ENCODE peak calls at places on chromosomes 13 and 19, in eight cellular contexts. H is PC-3, O is OCI-LY7, G is GM23248, B is HCT116, C is neural progenitor cell, L is SK-N-SH, S is GM23338. M is an unnamed sample.

GRCh38 chr19:36605839-36606478 is 846 bp downstream of the ZNF382 start:
- DNase-seq in H (no peak), L (no peak), G (no peak), S (no peak), B (no peak), O (no peak), C (no peak), M (no peak)

GRCh38 chr13:85247780-85248179 is 551.4 kb downstream of the SLITRK6 start:
- DNase-seq in S (no peak), O (no peak), C (no peak), G (no peak), B (no peak), L (no peak), H (no peak), M (no peak)

GRCh38 chr19:19866599-19867248 is 1.0 kb downstream of the ZNF253 start:
- DNase-seq in B (no peak), H (no peak), C (peak; percentile 83), S (peak; percentile 95), L (peak; percentile 52), G (peak; percentile 20), O (peak; percentile 84), M (peak; percentile 43)

GRCh38 chr19:6677924-6678689 is 8.1 kb upstream of the TNFSF14 start:
- DNase-seq in G (peak; percentile 20), C (peak; percentile 67), L (peak; percentile 44), H (no peak), S (peak; percentile 84), O (no peak), B (no peak), M (peak; percentile 35)

GRCh38 chr19:35090160-35090794 is 25.3 kb upstream of the FXYD3 start:
- DNase-seq in C (peak; percentile 78), S (peak; percentile 93), O (peak; percentile 84), G (peak; percentile 73), L (peak; percentile 90), B (peak; percentile 48), H (peak; percentile 75), M (peak; percentile 81)

GRCh38 chr19:38034153-38034835 is 127.3 kb downstream of the SIPA1L3 start:
- DNase-seq in O (peak; percentile 70), C (no peak), H (no peak), B (no peak), S (no peak), L (no peak), G (peak; percentile 40), M (no peak)

GRCh38 chr13:35210234-35210633 is 266.3 kb downstream of the MAB21L1 start:
- DNase-seq in S (no peak), C (no peak), O (no peak), B (no peak), G (peak; percentile 38), H (peak; percentile 11), L (peak; percentile 3), M (no peak)

GRCh38 chr19:33879818-33880575 is 83.3 kb downstream of the KCTD15 start:
- DNase-seq in H (no peak), O (no peak), B (no peak), S (no peak), G (no peak), L (peak; percentile 80), C (no peak), M (no peak)

GRCh38 chr13:40565282-40566148 is 100.9 kb downstream of the FOXO1 start:
- DNase-seq in H (no peak), B (no peak), S (no peak), L (no peak), O (no peak), C (no peak), G (peak; percentile 7), M (no peak)

GRCh38 chr19:56732974-56733373 is 61.4 kb upstream of the ZNF835 start:
- DNase-seq in O (no peak), S (no peak), B (no peak), G (no peak), H (peak; percentile 9), L (no peak), C (no peak), M (no peak)

GRCh38 chr13:69585656-69586055 is 522.0 kb upstream of the ATXN8OS start:
- DNase-seq in C (no peak), S (peak; percentile 15), H (peak; percentile 22), G (no peak), O (no peak), L (no peak), B (no peak), M (no peak)

GRCh38 chr19:38686530-38686888 is 39.1 kb downstream of the ACTN4 start:
- DNase-seq in C (no peak), H (no peak), B (no peak), G (no peak), O (no peak), S (no peak), L (no peak), M (no peak)

GRCh38 chr13:92574499-92574898 is 652.1 kb upstream of the GPC6 start:
- DNase-seq in G (no peak), S (no peak), C (no peak), L (no peak), O (no peak), B (no peak), H (no peak), M (no peak)

GRCh38 chr13:93496985-93497673 is 270.5 kb downstream of the GPC6 start:
- DNase-seq in O (no peak), L (peak; percentile 77), G (peak; percentile 16), C (peak; percentile 11), S (no peak), B (no peak), H (no peak), M (peak; percentile 40)

GRCh38 chr19:1445932-1446712 is 3.8 kb upstream of the APC2 start:
- DNase-seq in C (peak; percentile 87), H (peak; percentile 37), O (no peak), G (no peak), B (no peak), S (peak; percentile 75), L (peak; percentile 99), M (peak; percentile 79)

GRCh38 chr13:89457977-89458376 is 1786.8 kb downstream of the SLITRK5 start:
- DNase-seq in H (peak; percentile 67), O (no peak), C (no peak), G (peak; percentile 32), L (no peak), B (no peak), S (no peak), M (peak; percentile 10)

GRCh38 chr13:102846261-102847015 is 606 bp downstream of the ERCC5 start:
- DNase-seq in H (peak; percentile 34), O (peak; percentile 69), L (peak; percentile 41), C (peak; percentile 33), G (peak; percentile 79), B (peak; percentile 8), S (peak; percentile 36), M (peak; percentile 55)

GRCh38 chr19:16457195-16457953 is 14.4 kb downstream of the EPS15L1 start:
- DNase-seq in L (peak; percentile 87), G (peak; percentile 60), B (no peak), H (peak; percentile 5), C (peak; percentile 23), O (no peak), S (peak; percentile 47), M (no peak)

GRCh38 chr19:31185261-31185660 is 164.0 kb downstream of the TSHZ3 start:
- DNase-seq in O (no peak), G (no peak), S (peak; percentile 8), L (no peak), B (no peak), C (peak; percentile 9), H (no peak), M (no peak)
- TF ChIP-seq EZH2phosphoT487 in O (no peak), G (no peak), S (no peak), L (no peak), B (no peak), C (no peak), H (no peak), M (no peak)

GRCh38 chr13:44174769-44175425 is 198.7 kb upstream of the SERP2 start:
- DNase-seq in S (no peak), O (no peak), L (no peak), G (peak; percentile 74), C (no peak), B (no peak), H (no peak), M (peak; percentile 61)
- TF ChIP-seq EZH2phosphoT487 in S (no peak), O (no peak), L (no peak), G (no peak), C (no peak), B (no peak), H (no peak), M (no peak)

GRCh38 chr19:52778811-52779210 is 7.8 kb downstream of the ZNF600 start:
- DNase-seq in O (no peak), C (no peak), S (no peak), G (peak; percentile 8), H (no peak), L (no peak), B (no peak), M (no peak)
- TF ChIP-seq EZH2phosphoT487 in O (no peak), C (no peak), S (no peak), G (no peak), H (no peak), L (no peak), B (no peak), M (no peak)

GRCh38 chr19:10112037-10112751 is 701 bp downstream of the P2RY11 start:
- DNase-seq in G (peak; percentile 43), C (no peak), H (peak; percentile 22), O (no peak), B (no peak), L (peak; percentile 28), S (no peak), M (no peak)
- TF ChIP-seq EZH2phosphoT487 in G (no peak), C (no peak), H (no peak), O (no peak), B (no peak), L (no peak), S (no peak), M (no peak)

GRCh38 chr13:91020635-91021034 is 326.9 kb upstream of the MIR17HG start:
- DNase-seq in O (no peak), G (no peak), C (no peak), B (no peak), H (no peak), S (no peak), L (no peak), M (no peak)

GRCh38 chr13:91017031-91017668 is 330.3 kb upstream of the MIR17HG start:
- DNase-seq in B (peak; percentile 34), H (peak; percentile 78), C (peak; percentile 66), O (peak; percentile 88), L (peak; percentile 67), S (peak; percentile 64), G (peak; percentile 52), M (peak; percentile 67)

GRCh38 chr13:91014696-91015095 is 332.8 kb upstream of the MIR17HG start:
- DNase-seq in O (no peak), S (no peak), L (no peak), H (no peak), B (no peak), C (no peak), G (peak; percentile 1), M (no peak)

DNA sequence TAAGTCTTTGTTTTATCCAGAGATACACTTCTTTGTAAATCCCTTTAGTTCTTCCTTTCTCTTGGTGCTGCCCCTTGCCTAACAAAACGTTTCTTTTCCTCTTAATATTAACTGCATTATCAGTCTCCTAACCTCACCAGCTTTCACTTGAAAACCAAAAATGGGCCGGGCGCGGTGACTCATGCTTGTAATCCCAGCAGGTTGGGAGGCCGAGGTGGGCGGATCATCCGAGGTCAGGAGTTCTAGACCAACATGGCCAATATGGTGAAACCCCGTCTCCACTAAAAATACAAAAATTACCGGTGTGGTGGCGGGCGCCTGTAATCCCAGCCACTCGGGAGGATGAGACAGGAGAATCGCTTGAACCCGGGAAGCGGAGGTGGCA is 329.8 kb upstream of the MIR17HG start:
- DNase-seq in G (no peak), B (peak; percentile 31), L (no peak), O (no peak), S (peak; percentile 37), H (peak; percentile 61), C (no peak), M (peak; percentile 18)
- TF ChIP-seq EZH2phosphoT487 in G (no peak), B (no peak), L (no peak), O (no peak), S (no peak), H (no peak), C (no peak), M (no peak)

GRCh38 chr13:65093352-65093751 is 2136.8 kb downstream of the PCDH9 start:
- DNase-seq in C (no peak), B (no peak), H (no peak), G (no peak), O (no peak), S (no peak), L (peak; percentile 15), M (no peak)
- TF ChIP-seq EZH2phosphoT487 in C (no peak), B (no peak), H (no peak), G (no peak), O (no peak), S (no peak), L (no peak), M (no peak)